ENCODE peak calls at places on chromosomes 1 and 21, in seven cellular contexts. C is lower leg skin, A is NCI-H1105 treated with DMSO at 0.1 percent for 48 hours, G is NCI-H1092 treated with DMSO at 0.1 percent for 48 hours, E is posterior cingulate gyrus, S is non-pigmented ciliary epithelial cell, P is ACHN. Q is an unnamed sample.

GRCh38 chr1:27602510-27603319 is 1.2 kb downstream of the AHDC1 start:
- DNase-seq in C (no peak), A (peak), G (peak), E (no peak), S (no peak), P (peak), Q (peak)

GRCh38 chr1:243234978-243235657 is 20.0 kb downstream of the CEP170 start:
- DNase-seq in C (no peak), A (no peak), G (no peak), E (no peak), S (no peak), P (no peak), Q (peak)

GRCh38 chr1:32801096-32801713 is 16.0 kb downstream of the YARS1 start:
- DNase-seq in C (no peak), A (no peak), G (no peak), E (no peak), S (peak), P (no peak), Q (no peak)

GRCh38 chr1:147526501-147526900 is 14.8 kb upstream of the BCL9 start:
- DNase-seq in C (no peak), A (no peak), G (no peak), E (no peak), S (no peak), P (no peak), Q (no peak)

GRCh38 chr1:160163612-160164011 is 12.2 kb downstream of the ATP1A4 start:
- DNase-seq in C (no peak), A (no peak), G (no peak), E (no peak), S (no peak), P (peak), Q (peak)

GRCh38 chr1:28553229-28553930 is 495 bp downstream of the TRNAU1AP start:
- DNase-seq in C (no peak), A (peak), G (peak), E (peak), S (no peak), P (peak), Q (peak)

GRCh38 chr21:27681038-27681437 is 714.1 kb upstream of the ADAMTS5 start:
- DNase-seq in C (no peak), A (no peak), G (no peak), E (no peak), S (no peak), P (no peak), Q (peak)

GRCh38 chr1:20114021-20114648 is 5.2 kb downstream of the PLA2G2D start:
- DNase-seq in C (no peak), A (no peak), G (no peak), E (no peak), S (no peak), P (no peak), Q (no peak)

GRCh38 chr1:212566522-212567479 is 41.8 kb upstream of the ATF3 start:
- DNase-seq in C (peak), A (peak), G (peak), E (no peak), S (peak), P (peak), Q (peak)

GRCh38 chr1:33410091-33410701 is 20.7 kb downstream of the PHC2 start:
- DNase-seq in C (no peak), A (no peak), G (peak), E (no peak), S (no peak), P (no peak), Q (peak)

GRCh38 chr1:37486680-37487618 is 12.6 kb downstream of the ZC3H12A start:
- DNase-seq in C (no peak), A (peak), G (peak), E (peak), S (no peak), P (peak), Q (peak)

GRCh38 chr1:107750364-107750959 is 214.5 kb downstream of the VAV3 start:
- DNase-seq in C (peak), A (peak), G (peak), E (no peak), S (no peak), P (peak), Q (peak)

GRCh38 chr21:42209801-42210479 is 9.0 kb upstream of the ABCG1 start:
- DNase-seq in C (no peak), A (no peak), G (no peak), E (no peak), S (no peak), P (no peak), Q (no peak)

GRCh38 chr1:203444077-203444683 is 31.4 kb upstream of the PRELP start:
- DNase-seq in C (no peak), A (no peak), G (peak), E (no peak), S (no peak), P (no peak), Q (peak)

GRCh38 chr1:235075955-235076308 is 52.7 kb downstream of the TOMM20 start:
- DNase-seq in C (no peak), A (no peak), G (no peak), E (no peak), S (no peak), P (no peak), Q (no peak)

GRCh38 chr1:2950926-2951305 is 70.4 kb upstream of the ACTRT2 start:
- DNase-seq in C (no peak), A (no peak), G (no peak), E (peak), S (no peak), P (no peak), Q (no peak)

GRCh38 chr21:16279658-16280581 is 550.1 kb downstream of the USP25 start:
- DNase-seq in C (no peak), A (no peak), G (no peak), E (no peak), S (peak), P (no peak), Q (peak)

GRCh38 chr1:15260418-15261154 is 13.6 kb downstream of the FHAD1 start:
- DNase-seq in C (no peak), A (no peak), G (no peak), E (no peak), S (no peak), P (no peak), Q (peak)

GRCh38 chr1:59570524-59570923 is 244.2 kb upstream of the HOOK1 start:
- DNase-seq in C (no peak), A (no peak), G (peak), E (no peak), S (no peak), P (no peak), Q (no peak)

GRCh38 chr1:46490603-46491499 is 1.2 kb downstream of the DMBX1 start:
- DNase-seq in C (no peak), A (no peak), G (no peak), E (no peak), S (no peak), P (no peak), Q (peak)

GRCh38 chr1:195195423-195196057 is 1412.7 kb downstream of the KCNT2 start:
- DNase-seq in C (no peak), A (no peak), G (no peak), E (no peak), S (no peak), P (no peak), Q (peak)

GRCh38 chr1:1919304-1920056 is 401 bp upstream of the TMEM52 start:
- DNase-seq in C (peak), A (peak), G (peak), E (peak), S (peak), P (peak), Q (peak)

GRCh38 chr1:227919916-227920315 is 27.8 kb downstream of the WNT9A start:
- DNase-seq in C (no peak), A (no peak), G (no peak), E (peak), S (no peak), P (no peak), Q (no peak)

GRCh38 chr21:46532080-46532479 is 72.8 kb downstream of the S100B start:
- DNase-seq in C (no peak), A (no peak), G (no peak), E (no peak), S (no peak), P (no peak), Q (no peak)

GRCh38 chr1:52702886-52703787 is 5.0 kb upstream of the COA7 start:
- DNase-seq in C (peak), A (peak), G (peak), E (peak), S (peak), P (peak), Q (peak)

GRCh38 chr1:172960454-172961208 is 90.1 kb downstream of the TNFSF18 start:
- DNase-seq in C (no peak), A (no peak), G (no peak), E (no peak), S (no peak), P (no peak), Q (peak)

Q was measured in GM23248.